ENCODE peak calls at places on chromosome 6, in ten cellular contexts. A is gastrocnemius medialis; Q is right atrium auricular region; G is stomach; N is effector memory CD4-positive, alpha-beta T cell; M is A673; P is A549; K is esophagus squamous epithelium; Z is fibroblast of lung; I is adrenal gland. V is an unnamed sample.
A peak's percentile ranks its signal among the peaks of the same experiment; 100 is the strongest.

GRCh38 chr6:63816979-63817436 is 181.4 kb downstream of the PHF3 start:
- DNase-seq in A (no peak), Q (no peak), G (no peak), N (no peak), M (peak; percentile 31), P (peak; percentile 20), K (no peak), Z (no peak), I (no peak), V (peak; percentile 55)

GRCh38 chr6:83071023-83071422 is 3.6 kb downstream of the DOP1A start:
- DNase-seq in A (no peak), Q (no peak), G (no peak), N (no peak), M (peak; percentile 46), P (no peak), K (no peak), Z (no peak), I (no peak), V (peak; percentile 41)

GRCh38 chr6:111201764-111202163 is 114.5 kb downstream of the SLC16A10 start:
- DNase-seq in A (no peak), Q (no peak), G (no peak), N (no peak), M (no peak), P (no peak), K (no peak), Z (no peak), I (no peak), V (no peak)

GRCh38 chr6:9140181-9140580 is 704.8 kb upstream of the SLC35B3 start:
- DNase-seq in A (no peak), Q (no peak), G (peak; percentile 57), N (no peak), M (no peak), P (no peak), K (no peak), Z (no peak), I (peak; percentile 78), V (no peak)

GRCh38 chr6:104954091-104954797 is 2.7 kb upstream of the LIN28B start:
- DNase-seq in A (no peak), Q (no peak), G (no peak), N (no peak), M (no peak), P (peak; percentile 17), K (no peak), Z (no peak), I (no peak), V (peak; percentile 47)

GRCh38 chr6:112639436-112639835 is 292.3 kb downstream of the RFPL4B start:
- DNase-seq in A (no peak), Q (no peak), G (no peak), N (no peak), M (peak; percentile 65), P (no peak), K (no peak), Z (peak; percentile 86), I (no peak), V (no peak)

GRCh38 chr6:36793913-36794703 is 45.1 kb downstream of the CPNE5 start:
- DNase-seq in A (no peak), Q (no peak), G (no peak), N (no peak), M (no peak), P (no peak), K (no peak), Z (no peak), I (no peak), V (no peak)

GRCh38 chr6:4352731-4353130 is 217.4 kb upstream of the ECI2 start:
- DNase-seq in A (no peak), Q (no peak), G (peak; percentile 14), N (no peak), M (no peak), P (no peak), K (no peak), Z (no peak), I (no peak), V (no peak)

GRCh38 chr6:122408240-122408639 is 8.8 kb downstream of the HSF2 start:
- DNase-seq in A (no peak), Q (no peak), G (no peak), N (no peak), M (no peak), P (no peak), K (no peak), Z (no peak), I (no peak), V (no peak)

GRCh38 chr6:122408697-122409458 is 9.4 kb downstream of the HSF2 start:
- DNase-seq in A (no peak), Q (no peak), G (no peak), N (no peak), M (peak; percentile 84), P (no peak), K (no peak), Z (no peak), I (no peak), V (no peak)

GRCh38 chr6:122405417-122405816 is 6.0 kb downstream of the HSF2 start:
- DNase-seq in A (no peak), Q (no peak), G (no peak), N (no peak), M (peak; percentile 15), P (peak; percentile 13), K (no peak), Z (no peak), I (no peak), V (peak; percentile 9)

GRCh38 chr6:122406187-122406586 is 6.7 kb downstream of the HSF2 start:
- DNase-seq in A (no peak), Q (no peak), G (no peak), N (no peak), M (no peak), P (no peak), K (no peak), Z (no peak), I (no peak), V (no peak)

DNA sequence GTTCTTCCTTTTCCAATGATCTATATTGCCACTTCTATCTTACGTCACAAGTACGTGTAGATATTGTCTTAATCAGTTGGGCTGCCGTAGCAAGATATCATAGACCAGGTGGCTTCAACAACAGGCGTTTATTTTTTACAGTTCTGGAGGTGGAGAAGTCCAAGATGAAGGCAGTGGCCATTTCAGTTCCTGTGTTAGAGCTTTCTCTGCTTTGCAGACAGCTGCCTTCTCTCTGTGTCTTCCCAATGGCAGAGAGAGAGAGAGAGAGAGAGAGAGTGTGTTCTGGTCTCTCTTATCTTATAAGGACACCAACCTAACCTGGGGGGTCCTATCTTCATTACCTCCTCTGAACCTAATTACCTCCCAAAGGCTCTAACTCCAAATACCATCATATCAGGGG is 8.3 kb downstream of the HSF2 start:
- DNase-seq in A (no peak), Q (no peak), G (no peak), N (no peak), M (peak; percentile 4), P (no peak), K (no peak), Z (no peak), I (no peak), V (no peak)
- H3K4me1 ChIP-seq in A (peaks cover 71% of the 10 kb centered on the region), Q (no peaks in the 10 kb centered on the region), G (no peaks in the 10 kb centered on the region), N (peaks cover 4% of the 10 kb centered on the region), M (peaks cover 31% of the 10 kb centered on the region), P (no peaks in the 10 kb centered on the region), K (no peaks in the 10 kb centered on the region), Z (no peaks in the 10 kb centered on the region), I (no peaks in the 10 kb centered on the region), V (peaks cover 26% of the 10 kb centered on the region)

DNA sequence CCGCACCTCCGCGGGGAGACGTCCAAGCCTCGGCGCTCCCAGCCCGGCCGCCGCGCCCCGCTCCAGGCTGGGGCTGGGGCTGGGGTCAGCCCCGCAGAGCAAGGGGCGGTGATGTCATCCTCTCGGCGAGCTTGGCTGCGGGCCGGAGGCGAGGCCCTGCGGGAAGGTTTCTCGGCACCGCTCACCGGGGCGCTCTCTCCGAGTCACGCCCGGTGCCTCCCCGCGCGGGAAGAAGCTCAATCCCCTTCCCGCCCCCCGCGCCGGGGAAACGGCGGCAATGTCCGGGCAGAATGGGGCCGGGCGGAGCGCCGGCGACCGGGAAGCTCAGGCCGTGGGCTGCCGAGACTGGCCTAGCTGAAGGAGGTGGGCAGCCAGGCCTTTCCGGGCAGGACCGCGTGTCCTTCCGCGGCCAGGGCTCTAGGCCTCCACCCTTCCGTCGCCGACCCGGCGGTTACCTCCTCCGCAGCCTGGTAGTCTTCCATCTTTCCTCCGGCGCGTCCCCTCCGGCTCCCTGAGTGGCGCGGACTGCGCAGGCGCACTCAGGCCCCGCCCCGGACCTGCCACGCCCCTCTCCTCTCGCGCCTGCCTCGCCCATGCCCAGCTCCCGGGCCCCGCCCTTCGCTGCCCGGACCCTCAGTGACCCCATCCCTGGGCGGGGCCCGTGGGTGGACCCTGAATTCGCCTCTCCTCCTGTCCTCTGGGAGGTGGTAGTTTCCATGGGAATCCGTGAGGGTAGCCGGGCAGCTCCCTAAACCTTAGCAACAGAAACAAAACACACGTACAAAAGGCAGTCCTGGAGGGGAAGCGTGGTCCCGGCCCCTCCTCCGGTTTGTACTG is at the start of gene DYNLT1:
- DNase-seq in A (peak; percentile 88), Q (peak; percentile 94), G (peak; percentile 95), N (peak; percentile 73), M (peak; percentile 89), P (peak; percentile 88), K (peak; percentile 48), Z (peak; percentile 89), I (peak; percentile 91), V (peak; percentile 95)
- H3K4me1 ChIP-seq in A (peaks cover 51% of the 10 kb centered on the region), Q (no peaks in the 10 kb centered on the region), G (peaks cover 31% of the 10 kb centered on the region), N (peaks cover 48% of the 10 kb centered on the region), M (peaks cover 22% of the 10 kb centered on the region), P (peaks cover 19% of the 10 kb centered on the region), K (peaks cover 63% of the 10 kb centered on the region), Z (peaks cover 24% of the 10 kb centered on the region), I (peaks cover 5% of the 10 kb centered on the region), V (peaks cover 65% of the 10 kb centered on the region)

GRCh38 chr6:2884817-2885216 is 18.3 kb downstream of the SERPINB9 start:
- DNase-seq in A (no peak), Q (no peak), G (no peak), N (no peak), M (no peak), P (no peak), K (no peak), Z (no peak), I (no peak), V (no peak)

GRCh38 chr6:2877960-2878359 is 25.1 kb downstream of the SERPINB9 start:
- DNase-seq in A (no peak), Q (no peak), G (no peak), N (peak; percentile 46), M (no peak), P (no peak), K (no peak), Z (no peak), I (no peak), V (no peak)

GRCh38 chr6:2885967-2886731 is 17.0 kb downstream of the SERPINB9 start:
- DNase-seq in A (no peak), Q (no peak), G (no peak), N (no peak), M (no peak), P (no peak), K (no peak), Z (no peak), I (no peak), V (no peak)

GRCh38 chr6:2881358-2881885 is 21.7 kb downstream of the SERPINB9 start:
- DNase-seq in A (no peak), Q (no peak), G (no peak), N (no peak), M (no peak), P (no peak), K (no peak), Z (no peak), I (no peak), V (no peak)

DNA sequence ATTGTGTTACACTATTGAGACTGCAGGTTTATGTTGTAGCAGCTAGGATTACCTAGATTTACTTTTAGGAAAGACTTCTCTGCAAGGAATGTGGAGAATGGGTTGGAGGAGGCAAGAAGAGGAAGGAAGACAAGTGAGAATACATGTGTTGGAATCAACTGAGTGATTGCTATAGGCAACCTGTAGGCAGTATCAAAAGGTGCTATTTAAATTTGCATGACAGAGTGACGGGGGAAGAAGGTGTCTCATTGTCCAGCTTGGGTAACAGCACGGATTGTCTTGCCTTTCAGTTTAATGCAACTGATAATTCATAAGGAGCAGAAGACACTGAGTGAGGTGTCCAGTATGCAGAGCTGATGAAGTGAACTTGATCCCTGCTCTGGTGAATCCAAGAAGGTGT is 19.4 kb downstream of the SERPINB9 start:
- DNase-seq in A (no peak), Q (no peak), G (no peak), N (no peak), M (no peak), P (no peak), K (no peak), Z (no peak), I (no peak), V (no peak)
- H3K4me1 ChIP-seq in A (no peaks in the 10 kb centered on the region), Q (no peaks in the 10 kb centered on the region), G (no peaks in the 10 kb centered on the region), N (peaks cover 12% of the 10 kb centered on the region), M (no peaks in the 10 kb centered on the region), P (peaks cover under 1% of the 10 kb centered on the region), K (peaks cover 2% of the 10 kb centered on the region), Z (no peaks in the 10 kb centered on the region), I (no peaks in the 10 kb centered on the region), V (no peaks in the 10 kb centered on the region)

DNA sequence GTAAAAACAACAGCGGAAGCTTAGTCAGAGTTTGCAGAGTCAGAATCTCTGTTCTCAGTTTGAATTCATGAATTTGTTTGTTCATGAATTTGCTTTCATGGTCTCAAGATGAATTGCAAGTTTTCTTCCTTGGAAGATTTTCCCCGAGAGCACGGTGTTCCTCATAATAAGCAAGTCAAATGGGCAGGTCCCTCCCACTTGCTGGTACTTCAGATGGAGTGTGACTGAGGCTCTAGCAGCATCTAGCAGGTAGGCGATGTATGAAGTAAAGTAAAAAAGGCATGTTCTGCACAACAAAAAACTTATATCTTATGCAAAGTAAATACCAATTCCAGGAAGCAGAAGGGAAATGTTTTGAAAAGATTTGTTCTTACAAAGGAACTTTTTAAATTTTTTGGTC is 15.5 kb upstream of the MLIP start:
- DNase-seq in A (no peak), Q (no peak), G (no peak), N (no peak), M (no peak), P (no peak), K (no peak), Z (no peak), I (no peak), V (no peak)
- H3K4me1 ChIP-seq in A (peaks cover 57% of the 10 kb centered on the region), Q (no peaks in the 10 kb centered on the region), G (no peaks in the 10 kb centered on the region), N (no peaks in the 10 kb centered on the region), M (no peaks in the 10 kb centered on the region), P (no peaks in the 10 kb centered on the region), K (no peaks in the 10 kb centered on the region), Z (no peaks in the 10 kb centered on the region), I (no peaks in the 10 kb centered on the region), V (peaks cover 11% of the 10 kb centered on the region)

V was measured in cardiac muscle cell.